ENCODE peak calls at places on chromosomes 11 and 22, in six cellular contexts. U is foreskin fibroblast; P is activated CD8-positive, alpha-beta T cell treated with anti-CD3 and anti-CD28 coated beads, Interleukin-2, amount 10 ng/mL, durations not matched to agents 7 days and 5 days; Z is lung; C is activated T-cell treated with anti-CD3 and anti-CD28 coated beads for 24 hours; O is activated naive CD4-positive, alpha-beta T cell treated with Interleukin-2 at 50 U/mL for 16 hours. A is an unnamed sample.

GRCh38 chr11:96278039-96278897 is 64.7 kb downstream of the MAML2 start:
- DNase-seq in U (peak; percentile 62), P (no peak), Z (no peak), C (no peak), O (no peak), A (no peak)

GRCh38 chr22:17781319-17782031 is 7.2 kb upstream of the BID start:
- DNase-seq in U (peak; percentile 80), P (peak; percentile 50), Z (no peak), C (peak; percentile 51), O (peak; percentile 73), A (no peak)

GRCh38 chr11:130452941-130453340 is 4.5 kb downstream of the ADAMTS15 start:
- DNase-seq in U (no peak), P (no peak), Z (no peak), C (no peak), O (no peak), A (no peak)

GRCh38 chr11:201936-202335 is 5.3 kb downstream of the BET1L start:
- DNase-seq in U (no peak), P (peak; percentile 21), Z (peak; percentile 25), C (no peak), O (peak; percentile 1), A (peak; percentile 7)

GRCh38 chr11:7595951-7596350 is 77.3 kb downstream of the CYB5R2 start:
- DNase-seq in U (no peak), P (no peak), Z (no peak), C (no peak), O (no peak), A (no peak)

GRCh38 chr22:46748948-46749681 is 11.1 kb upstream of the CERK start:
- DNase-seq in U (peak; percentile 70), P (peak; percentile 81), Z (no peak), C (peak; percentile 40), O (peak; percentile 56), A (peak; percentile 68)

GRCh38 chr11:6418958-6419611 is at the start of gene APBB1:
- DNase-seq in U (peak; percentile 89), P (peak; percentile 72), Z (peak; percentile 56), C (peak; percentile 65), O (peak; percentile 73), A (peak; percentile 78)

GRCh38 chr11:3959015-3959917 is 103.8 kb downstream of the STIM1 start:
- DNase-seq in U (peak; percentile 84), P (no peak), Z (no peak), C (no peak), O (no peak), A (no peak)

GRCh38 chr11:132220464-132220863 is 850.0 kb downstream of the NTM start:
- DNase-seq in U (peak; percentile 86), P (no peak), Z (no peak), C (no peak), O (no peak), A (no peak)

GRCh38 chr22:26588749-26589366 is 1.1 kb downstream of the TPST2 start:
- DNase-seq in U (no peak), P (no peak), Z (no peak), C (no peak), O (no peak), A (no peak)

GRCh38 chr11:128481135-128481534 is 106.2 kb downstream of the ETS1 start:
- DNase-seq in U (peak; percentile 86), P (no peak), Z (no peak), C (no peak), O (no peak), A (no peak)

GRCh38 chr11:14506532-14506931 is 6.9 kb upstream of the COPB1 start:
- DNase-seq in U (peak; percentile 28), P (no peak), Z (no peak), C (no peak), O (no peak), A (no peak)

GRCh38 chr11:123382555-123383074 is 47.5 kb upstream of the GRAMD1B start:
- DNase-seq in U (no peak), P (no peak), Z (no peak), C (no peak), O (no peak), A (peak; percentile 23)

GRCh38 chr11:128904872-128905344 is 13.8 kb downstream of the KCNJ5 start:
- DNase-seq in U (peak; percentile 32), P (no peak), Z (no peak), C (no peak), O (no peak), A (no peak)